ENCODE peak calls at places on chromosomes 12 and 14, in four cellular contexts. A, I, G and F are unnamed samples.

GRCh38 chr12:2615665-2616387 is 178.9 kb upstream of the FKBP4 start:
- DNase-seq in A (peak; percentile 59), I (no peak), G (no peak), F (no peak)

GRCh38 chr14:69658664-69659261 is 47.4 kb downstream of the SUSD6 start:
- DNase-seq in A (no peak), I (no peak), G (no peak), F (no peak)

GRCh38 chr12:103097496-103097895 is 140.0 kb downstream of the ASCL1 start:
- DNase-seq in A (no peak), I (no peak), G (no peak), F (no peak)

GRCh38 chr12:115700896-115701465 is 576.5 kb downstream of the MED13L start:
- DNase-seq in A (no peak), I (no peak), G (no peak), F (no peak)

GRCh38 chr14:58637391-58638230 is at the start of gene DACT1:
- DNase-seq in A (no peak), I (no peak), G (no peak), F (no peak)

GRCh38 chr12:27190761-27191160 is 53.3 kb upstream of the STK38L start:
- DNase-seq in A (no peak), I (no peak), G (no peak), F (no peak)

GRCh38 chr12:26630546-26631027 is 202.4 kb downstream of the ITPR2 start:
- DNase-seq in A (peak; percentile 31), I (no peak), G (no peak), F (no peak)

GRCh38 chr12:104998423-104999346 is 12.6 kb downstream of the NOPCHAP1 start:
- DNase-seq in A (no peak), I (no peak), G (no peak), F (no peak)

GRCh38 chr12:46390881-46391280 is 18.3 kb upstream of the SLC38A2 start:
- DNase-seq in A (no peak), I (no peak), G (no peak), F (no peak)

GRCh38 chr12:90366286-90366685 is 588.7 kb downstream of the CCER1 start:
- DNase-seq in A (peak; percentile 3), I (no peak), G (no peak), F (no peak)

GRCh38 chr14:71022015-71022919 is 115.0 kb downstream of the PCNX1 start:
- DNase-seq in A (no peak), I (no peak), G (no peak), F (no peak)